ENCODE peak calls at places on chromosome 7, in seven cellular contexts. T is fibroblast of lung, K is body of pancreas, A is aorta, S is cardiac muscle cell, C is adrenal gland, N is K562. L is an unnamed sample.

GRCh38 chr7:40175725-40176510 is 41.1 kb downstream of the SUGCT start:
- DNase-seq in T (peak), K (no peak), A (no peak), S (no peak), C (no peak), N (no peak), L (no peak)

GRCh38 chr7:137992042-137992737 is 9.7 kb downstream of the CREB3L2 start:
- DNase-seq in T (peak), K (no peak), A (no peak), S (peak), C (no peak), N (peak), L (no peak)

GRCh38 chr7:128954830-128955797 is 17.4 kb downstream of the IRF5 start:
- DNase-seq in T (peak), K (no peak), A (no peak), S (peak), C (peak), N (no peak), L (no peak)

GRCh38 chr7:6160191-6160623 is 112.2 kb downstream of the CYTH3 start:
- DNase-seq in T (peak), K (no peak), A (peak), S (peak), C (peak), N (no peak), L (peak)

GRCh38 chr7:107995184-107996071 is 7.5 kb downstream of the LAMB1 start:
- DNase-seq in T (peak), K (no peak), A (no peak), S (peak), C (no peak), N (peak), L (peak)

GRCh38 chr7:92880212-92881090 is 44.1 kb upstream of the CDK6 start:
- DNase-seq in T (no peak), K (no peak), A (peak), S (peak), C (no peak), N (peak), L (peak)

GRCh38 chr7:95933618-95934017 is 161.3 kb downstream of the DYNC1I1 start:
- DNase-seq in T (no peak), K (no peak), A (no peak), S (no peak), C (no peak), N (no peak), L (no peak)

GRCh38 chr7:91408388-91409154 is 144.3 kb downstream of the FZD1 start:
- DNase-seq in T (peak), K (no peak), A (no peak), S (no peak), C (no peak), N (no peak), L (no peak)

GRCh38 chr7:30396379-30396778 is 82.2 kb downstream of the NOD1 start:
- DNase-seq in T (no peak), K (no peak), A (no peak), S (peak), C (no peak), N (peak), L (no peak)

GRCh38 chr7:85774931-85775330 is 588.1 kb upstream of the SEMA3D start:
- DNase-seq in T (no peak), K (no peak), A (no peak), S (no peak), C (no peak), N (no peak), L (no peak)

GRCh38 chr7:149823631-149824199 is 14.5 kb upstream of the ZNF862 start:
- DNase-seq in T (no peak), K (no peak), A (peak), S (no peak), C (no peak), N (no peak), L (no peak)

GRCh38 chr7:132578050-132578370 is 1.7 kb upstream of the PLXNA4 start:
- DNase-seq in T (no peak), K (no peak), A (no peak), S (no peak), C (no peak), N (no peak), L (no peak)

GRCh38 chr7:88759216-88759955 is at the start of gene ZNF804B:
- DNase-seq in T (no peak), K (peak), A (peak), S (no peak), C (no peak), N (peak), L (no peak)

GRCh38 chr7:52482076-52482475 is 553.4 kb upstream of the POM121L12 start:
- DNase-seq in T (peak), K (no peak), A (no peak), S (no peak), C (no peak), N (no peak), L (no peak)

GRCh38 chr7:124246262-124246863 is 213.5 kb upstream of the TMEM229A start:
- DNase-seq in T (peak), K (no peak), A (no peak), S (no peak), C (no peak), N (no peak), L (no peak)

GRCh38 chr7:70498633-70499032 is 633.3 kb upstream of the GALNT17 start:
- DNase-seq in T (peak), K (no peak), A (no peak), S (no peak), C (no peak), N (no peak), L (no peak)

GRCh38 chr7:136256491-136256890 is 279.3 kb upstream of the MTPN start:
- DNase-seq in T (no peak), K (no peak), A (no peak), S (no peak), C (no peak), N (no peak), L (no peak)

GRCh38 chr7:27252935-27253333 is 10.3 kb downstream of the EVX1 start:
- DNase-seq in T (no peak), K (no peak), A (no peak), S (no peak), C (no peak), N (no peak), L (no peak)

GRCh38 chr7:99289185-99289584 is 16.5 kb downstream of the MYH16 start:
- DNase-seq in T (no peak), K (no peak), A (no peak), S (no peak), C (no peak), N (no peak), L (no peak)

GRCh38 chr7:107463139-107464078 is 6.4 kb upstream of the GPR22 start:
- DNase-seq in T (peak), K (peak), A (no peak), S (peak), C (peak), N (peak), L (peak)

GRCh38 chr7:1693419-1693990 is 23.4 kb downstream of the ELFN1 start:
- DNase-seq in T (no peak), K (peak), A (peak), S (no peak), C (no peak), N (no peak), L (no peak)

GRCh38 chr7:134414109-134414508 is 44.8 kb downstream of the AKR1B1 start:
- DNase-seq in T (no peak), K (no peak), A (no peak), S (no peak), C (no peak), N (no peak), L (no peak)

GRCh38 chr7:112103246-112103645 is 103.0 kb downstream of the DOCK4 start:
- DNase-seq in T (peak), K (no peak), A (no peak), S (peak), C (no peak), N (no peak), L (no peak)

GRCh38 chr7:33503014-33503413 is 373.6 kb downstream of the BBS9 start:
- DNase-seq in T (no peak), K (no peak), A (no peak), S (no peak), C (no peak), N (no peak), L (no peak)

GRCh38 chr7:30453016-30453415 is 25.6 kb downstream of the NOD1 start:
- DNase-seq in T (no peak), K (peak), A (no peak), S (no peak), C (no peak), N (no peak), L (no peak)

GRCh38 chr7:124276005-124276606 is 243.2 kb upstream of the TMEM229A start:
- DNase-seq in T (no peak), K (peak), A (no peak), S (peak), C (peak), N (peak), L (peak)

GRCh38 chr7:114527589-114527988 is 113.0 kb downstream of the FOXP2 start:
- DNase-seq in T (no peak), K (no peak), A (no peak), S (no peak), C (no peak), N (no peak), L (no peak)

GRCh38 chr7:82624337-82624736 is 180.8 kb upstream of the CACNA2D1 start:
- DNase-seq in T (peak), K (no peak), A (no peak), S (peak), C (no peak), N (no peak), L (no peak)

GRCh38 chr7:123571187-123571586 is 13.6 kb upstream of the NDUFA5 start:
- DNase-seq in T (no peak), K (no peak), A (no peak), S (no peak), C (no peak), N (no peak), L (no peak)

GRCh38 chr7:106952658-106953231 is 87.7 kb downstream of the PIK3CG start:
- DNase-seq in T (no peak), K (no peak), A (no peak), S (peak), C (peak), N (peak), L (no peak)

GRCh38 chr7:46651561-46652088 is 730.6 kb upstream of the IGFBP3 start:
- DNase-seq in T (no peak), K (no peak), A (no peak), S (no peak), C (no peak), N (no peak), L (no peak)

GRCh38 chr7:41732279-41733062 is 29.6 kb upstream of the INHBA start:
- DNase-seq in T (no peak), K (no peak), A (no peak), S (peak), C (no peak), N (peak), L (no peak)

GRCh38 chr7:137036768-137037167 is 168.3 kb downstream of the CHRM2 start:
- DNase-seq in T (peak), K (no peak), A (no peak), S (peak), C (no peak), N (no peak), L (no peak)

GRCh38 chr7:7850150-7850549 is 118.4 kb upstream of the GLCCI1 start:
- DNase-seq in T (no peak), K (no peak), A (no peak), S (no peak), C (no peak), N (no peak), L (no peak)

GRCh38 chr7:103524042-103524907 is 78.3 kb upstream of the SLC26A5 start:
- DNase-seq in T (peak), K (no peak), A (no peak), S (peak), C (no peak), N (peak), L (no peak)

GRCh38 chr7:122416316-122416925 is 111.9 kb upstream of the FEZF1 start:
- DNase-seq in T (peak), K (no peak), A (no peak), S (no peak), C (no peak), N (no peak), L (no peak)

GRCh38 chr7:148701414-148701813 is 2.7 kb downstream of the CUL1 start:
- DNase-seq in T (peak), K (no peak), A (no peak), S (peak), C (no peak), N (peak), L (no peak)

GRCh38 chr7:140316165-140316661 is 82.1 kb downstream of the SLC37A3 start:
- DNase-seq in T (peak), K (peak), A (peak), S (peak), C (peak), N (peak), L (no peak)
- H3K4me3 ChIP-seq in T (peak), K (no peak), A (no peak), S (no peak), C (peak), N (no peak), L (no peak)

DNA sequence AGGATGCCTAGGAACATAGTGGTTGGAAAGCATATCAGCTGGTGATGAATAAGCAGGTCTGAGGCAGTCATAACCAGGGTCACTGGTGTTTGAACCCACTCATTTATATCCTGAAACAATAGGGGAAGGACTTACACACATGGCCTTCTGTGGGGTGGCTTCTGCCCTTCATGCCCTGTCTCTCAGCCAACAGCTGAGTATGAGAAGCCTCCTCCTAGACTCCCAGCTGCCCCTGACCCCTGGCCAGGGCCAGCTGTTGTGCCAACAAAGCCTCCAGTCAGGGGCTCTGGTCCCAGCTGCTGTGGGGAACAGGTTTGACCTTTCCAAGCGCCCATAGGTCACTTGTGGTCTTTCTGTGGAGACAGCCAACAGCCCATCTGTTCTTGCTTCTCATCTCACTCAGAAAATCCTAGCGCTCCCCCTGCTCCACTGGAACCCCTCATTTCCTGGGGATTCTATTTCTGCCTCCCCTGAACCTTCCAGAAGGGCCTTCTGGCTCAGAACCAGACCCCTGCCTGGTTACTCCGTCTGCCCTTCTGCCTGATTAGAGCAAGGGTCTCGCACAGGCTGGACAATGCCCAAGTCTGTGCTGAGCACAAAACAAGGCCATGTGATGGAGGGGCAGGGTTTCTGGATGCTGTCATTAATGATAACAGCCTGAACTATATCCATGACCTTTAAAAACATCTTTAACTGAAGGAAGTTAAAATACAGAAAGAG is 9.7 kb upstream of the PURB start:
- DNase-seq in T (no peak), K (no peak), A (no peak), S (no peak), C (no peak), N (no peak), L (no peak)
- H3K27ac ChIP-seq in T (no peak), K (no peak), A (no peak), S (no peak), C (no peak), N (no peak), L (no peak)

GRCh38 chr7:22355620-22356009 is 1.3 kb downstream of the RAPGEF5 start:
- DNase-seq in T (no peak), K (no peak), A (no peak), S (no peak), C (no peak), N (no peak), L (no peak)
- H3K4me3 ChIP-seq in T (no peak), K (peak), A (no peak), S (no peak), C (no peak), N (no peak), L (no peak)

GRCh38 chr7:158432369-158433270 is 155.0 kb downstream of the PTPRN2 start:
- DNase-seq in T (no peak), K (peak), A (no peak), S (peak), C (no peak), N (no peak), L (no peak)
- H3K27ac ChIP-seq in T (no peak), K (no peak), A (no peak), S (no peak), C (no peak), N (no peak), L (no peak)

L was measured in iPS DF 6.9.